ENCODE peak calls at places on chromosomes 2 and 18, in four cellular contexts. Z, T, Y and W are unnamed samples.

GRCh38 chr2:101388232-101388631 is 929 bp upstream of the CREG2 start:
- DNase-seq in T (no peak), Z (no peak), Y (no peak), W (no peak)

GRCh38 chr2:170369894-170370293 is 191.9 kb downstream of the MYO3B start:
- DNase-seq in T (no peak), Y (peak; percentile 40), Z (no peak), W (no peak)

GRCh38 chr2:40487592-40487991 is 35.7 kb upstream of the SLC8A1 start:
- DNase-seq in Z (no peak), Y (no peak), T (no peak), W (no peak)

GRCh38 chr2:238582159-238582558 is 155.4 kb downstream of the ASB1 start:
- DNase-seq in Z (no peak), Y (no peak), T (no peak), W (no peak)

GRCh38 chr2:169034256-169034655 is 3.1 kb upstream of the ABCB11 start:
- DNase-seq in Z (no peak), T (no peak), Y (no peak), W (no peak)

GRCh38 chr2:207533609-207534008 is 3.8 kb downstream of the CREB1 start:
- DNase-seq in Z (no peak), Y (no peak), T (no peak), W (no peak)

GRCh38 chr2:113169002-113169530 is 4.7 kb upstream of the PSD4 start:
- DNase-seq in T (no peak), Z (no peak), Y (no peak), W (no peak)

GRCh38 chr2:71004857-71005256 is 10.2 kb upstream of the TEX261 start:
- DNase-seq in T (no peak), Z (no peak), Y (no peak), W (no peak)

GRCh38 chr2:120771111-120771555 is 35.5 kb downstream of the GLI2 start:
- DNase-seq in Z (no peak), Y (no peak), T (no peak), W (no peak)

GRCh38 chr2:197191948-197192338 is 118.6 kb downstream of the ANKRD44 start:
- DNase-seq in Y (no peak), T (no peak), Z (no peak), W (no peak)

GRCh38 chr2:172947461-172947860 is 128.2 kb upstream of the MAP3K20 start:
- DNase-seq in Z (no peak), T (no peak), Y (no peak), W (no peak)

GRCh38 chr2:100756704-100757103 is 63.2 kb upstream of the NPAS2 start:
- DNase-seq in Y (no peak), T (no peak), Z (no peak), W (no peak)

GRCh38 chr2:124267821-124268220 is 242.7 kb downstream of the CNTNAP5 start:
- DNase-seq in T (no peak), Y (no peak), Z (no peak), W (no peak)

GRCh38 chr2:44799105-44799504 is 142.4 kb upstream of the SIX3 start:
- DNase-seq in Z (no peak), T (no peak), Y (no peak), W (no peak)

GRCh38 chr2:136128905-136129304 is 11.0 kb upstream of the CXCR4 start:
- DNase-seq in Z (no peak), Y (no peak), T (no peak), W (no peak)

GRCh38 chr2:81395746-81396145 is 1091.2 kb upstream of the LRRTM1 start:
- DNase-seq in Z (no peak), T (no peak), Y (no peak), W (no peak)

GRCh38 chr18:7414459-7414858 is 152.7 kb upstream of the PTPRM start:
- DNase-seq in Y (no peak), T (no peak), Z (no peak), W (no peak)